ENCODE peak calls at places on chromosomes 3 and 15, in four cellular contexts. One of them, this sample, is unnamed.

GRCh38 chr3:111963424-111963823 is 15.4 kb upstream of the ABHD10 start:
- DNase-seq in A549: peak
- DNase-seq in H4: peak
- DNase-seq in LoVo: peak
- DNase-seq in this sample: no peak

GRCh38 chr3:190552969-190553759 is 39.3 kb downstream of the IL1RAP start:
- DNase-seq in A549: no peak
- DNase-seq in LoVo: no peak
- DNase-seq in H4: no peak
- DNase-seq in this sample: no peak

GRCh38 chr15:79221696-79222095 is 60.8 kb upstream of the ANKRD34C start:
- DNase-seq in LoVo: no peak
- DNase-seq in A549: no peak
- DNase-seq in H4: no peak
- DNase-seq in this sample: peak

GRCh38 chr15:43204016-43204901 is 16.6 kb downstream of the EPB42 start:
- DNase-seq in A549: peak
- DNase-seq in H4: peak
- DNase-seq in LoVo: peak
- DNase-seq in this sample: no peak

GRCh38 chr3:32401541-32402052 is 9.9 kb downstream of the CMTM7 start:
- DNase-seq in A549: peak
- DNase-seq in LoVo: peak
- DNase-seq in H4: peak
- DNase-seq in this sample: peak

GRCh38 chr15:63601026-63601726 is 4.0 kb downstream of the FBXL22 start:
- DNase-seq in A549: peak
- DNase-seq in LoVo: peak
- DNase-seq in H4: no peak
- DNase-seq in this sample: peak

GRCh38 chr3:129346690-129347440 is 68.2 kb downstream of the HMCES start:
- DNase-seq in H4: no peak
- DNase-seq in LoVo: no peak
- DNase-seq in A549: no peak
- DNase-seq in this sample: peak

GRCh38 chr3:178665747-178666146 is 129.5 kb downstream of the KCNMB2 start:
- DNase-seq in LoVo: no peak
- DNase-seq in A549: no peak
- DNase-seq in H4: no peak
- DNase-seq in this sample: no peak

GRCh38 chr3:27888562-27888961 is 166.4 kb upstream of the EOMES start:
- DNase-seq in LoVo: no peak
- DNase-seq in A549: peak
- DNase-seq in H4: no peak
- DNase-seq in this sample: no peak

GRCh38 chr3:153621988-153622387 is 460.0 kb downstream of the RAP2B start:
- DNase-seq in A549: no peak
- DNase-seq in H4: no peak
- DNase-seq in LoVo: no peak
- DNase-seq in this sample: no peak

GRCh38 chr3:124887177-124887995 is at the start of gene ITGB5:
- DNase-seq in A549: peak
- DNase-seq in LoVo: peak
- DNase-seq in H4: peak
- DNase-seq in this sample: peak

GRCh38 chr3:159472611-159473010 is 516.0 kb upstream of the IL12A start:
- DNase-seq in A549: no peak
- DNase-seq in LoVo: no peak
- DNase-seq in H4: peak
- DNase-seq in this sample: no peak

GRCh38 chr15:78984041-78984440 is 39.2 kb upstream of the CTSH start:
- DNase-seq in H4: no peak
- DNase-seq in A549: no peak
- DNase-seq in LoVo: no peak
- DNase-seq in this sample: no peak

This sample was measured in PC-9.